ENCODE peak calls at places on chromosomes 2 and 18, in four cellular contexts. One of them, this sample, is unnamed.
A peak's percentile ranks its signal among the peaks of the same experiment; 100 is the strongest.

GRCh38 chr2:196360650-196361049 is 189.3 kb upstream of the STK17B start:
- DNase-seq in cardiac muscle cell: no peak
- DNase-seq in lower leg skin: no peak
- DNase-seq in cardiac fibroblast: no peak
- DNase-seq in this sample: no peak

GRCh38 chr2:118856330-118856977 is 9.0 kb upstream of the EN1 start:
- DNase-seq in cardiac muscle cell: no peak
- DNase-seq in lower leg skin: no peak
- DNase-seq in cardiac fibroblast: no peak
- DNase-seq in this sample: no peak

GRCh38 chr2:54611830-54612545 is 111.5 kb upstream of the EML6 start:
- DNase-seq in cardiac muscle cell: no peak
- DNase-seq in lower leg skin: no peak
- DNase-seq in cardiac fibroblast: no peak
- DNase-seq in this sample: no peak

GRCh38 chr2:120476141-120476540 is 130.2 kb downstream of the INHBB start:
- DNase-seq in cardiac muscle cell: no peak
- DNase-seq in lower leg skin: no peak
- DNase-seq in cardiac fibroblast: no peak
- DNase-seq in this sample: peak; percentile 69

GRCh38 chr2:235551965-235552364 is 58.1 kb downstream of the AGAP1 start:
- DNase-seq in cardiac muscle cell: peak; percentile 47
- DNase-seq in lower leg skin: no peak
- DNase-seq in cardiac fibroblast: peak; percentile 60
- DNase-seq in this sample: peak; percentile 34

GRCh38 chr2:28567076-28567471 is 71.2 kb downstream of the PLB1 start:
- DNase-seq in cardiac muscle cell: no peak
- DNase-seq in lower leg skin: no peak
- DNase-seq in cardiac fibroblast: no peak
- DNase-seq in this sample: no peak

GRCh38 chr2:196233033-196233807 is 61.8 kb upstream of the STK17B start:
- DNase-seq in cardiac muscle cell: peak; percentile 62
- DNase-seq in lower leg skin: peak; percentile 67
- DNase-seq in cardiac fibroblast: peak; percentile 76
- DNase-seq in this sample: peak; percentile 97

GRCh38 chr2:170715932-170716777 is 1.0 kb downstream of the SP5 start:
- DNase-seq in cardiac muscle cell: no peak
- DNase-seq in lower leg skin: no peak
- DNase-seq in cardiac fibroblast: no peak
- DNase-seq in this sample: no peak

GRCh38 chr2:84793641-84794040 is 87.2 kb downstream of the TRABD2A start:
- DNase-seq in cardiac muscle cell: no peak
- DNase-seq in lower leg skin: no peak
- DNase-seq in cardiac fibroblast: no peak
- DNase-seq in this sample: no peak

GRCh38 chr2:134320930-134321329 is 67.1 kb downstream of the MGAT5 start:
- DNase-seq in cardiac muscle cell: no peak
- DNase-seq in lower leg skin: no peak
- DNase-seq in cardiac fibroblast: no peak
- DNase-seq in this sample: no peak

GRCh38 chr18:11729556-11729955 is 40.5 kb downstream of the GNAL start:
- DNase-seq in cardiac muscle cell: no peak
- DNase-seq in lower leg skin: no peak
- DNase-seq in cardiac fibroblast: no peak
- DNase-seq in this sample: peak; percentile 26

GRCh38 chr18:11736656-11737055 is 47.6 kb downstream of the GNAL start:
- DNase-seq in cardiac muscle cell: peak; percentile 22
- DNase-seq in lower leg skin: no peak
- DNase-seq in cardiac fibroblast: no peak
- DNase-seq in this sample: peak; percentile 63

GRCh38 chr18:11728247-11728646 is 39.2 kb downstream of the GNAL start:
- DNase-seq in cardiac muscle cell: peak; percentile 42
- DNase-seq in lower leg skin: no peak
- DNase-seq in cardiac fibroblast: peak; percentile 28
- DNase-seq in this sample: peak; percentile 69

DNA sequence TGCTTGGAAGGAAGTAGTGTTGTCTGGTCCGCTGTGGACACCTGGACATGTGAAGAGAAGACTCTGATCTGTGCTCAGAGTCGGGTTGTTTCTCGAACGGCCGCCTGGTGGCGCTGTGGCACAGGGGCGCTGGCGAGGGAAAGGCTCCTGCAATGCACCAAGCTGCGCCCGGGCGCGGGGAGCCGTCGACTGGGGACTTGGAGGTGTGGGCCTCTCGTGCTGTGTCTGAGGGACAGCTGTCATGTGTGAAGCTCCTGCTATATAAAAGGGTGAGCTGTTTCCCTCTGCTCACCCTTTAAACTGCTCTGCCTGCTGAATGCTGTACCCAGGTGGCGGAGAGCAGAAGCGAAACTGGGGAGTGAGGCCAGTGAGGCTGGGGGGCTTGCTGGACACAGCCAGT is 44.0 kb downstream of the GNAL start:
- DNase-seq in cardiac muscle cell: peak; percentile 74
- DNase-seq in lower leg skin: peak; percentile 69
- DNase-seq in cardiac fibroblast: peak; percentile 73
- DNase-seq in this sample: peak; percentile 73
- H3K4me3 ChIP-seq in cardiac muscle cell: no peak overlapping the region
- H3K4me3 ChIP-seq in lower leg skin: no peak overlapping the region
- H3K4me3 ChIP-seq in cardiac fibroblast: peak overlapping the region; percentile 33
- H3K4me3 ChIP-seq in this sample: peak overlapping the region; percentile 14

DNA sequence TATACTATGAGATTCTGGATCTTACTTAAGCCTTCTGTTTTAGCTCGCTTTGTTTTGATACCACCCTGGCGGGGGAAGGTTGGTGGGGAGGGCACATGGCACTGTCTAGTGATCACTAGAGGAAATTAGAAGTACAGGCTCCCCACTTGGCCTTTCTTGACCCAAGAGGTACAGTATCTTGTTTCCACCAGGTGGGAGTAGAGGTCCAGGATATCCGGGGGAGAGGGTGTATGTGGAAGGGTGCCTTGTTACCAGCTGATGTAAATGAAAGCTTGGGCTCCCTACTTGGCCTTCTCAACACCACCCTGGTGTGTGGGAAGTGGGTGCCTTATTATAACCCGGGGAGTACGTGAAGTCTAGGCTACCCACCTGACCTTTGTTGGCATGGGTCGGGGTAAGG is 7.5 kb downstream of the GALNT1 start:
- DNase-seq in cardiac muscle cell: no peak
- DNase-seq in lower leg skin: no peak
- DNase-seq in cardiac fibroblast: no peak
- DNase-seq in this sample: peak; percentile 17
- TF ChIP-seq CTCF in cardiac muscle cell: no peak
- TF ChIP-seq CTCF in lower leg skin: no peak
- TF ChIP-seq CTCF in cardiac fibroblast: peak; percentile 9
- TF ChIP-seq CTCF in this sample: no peak

DNA sequence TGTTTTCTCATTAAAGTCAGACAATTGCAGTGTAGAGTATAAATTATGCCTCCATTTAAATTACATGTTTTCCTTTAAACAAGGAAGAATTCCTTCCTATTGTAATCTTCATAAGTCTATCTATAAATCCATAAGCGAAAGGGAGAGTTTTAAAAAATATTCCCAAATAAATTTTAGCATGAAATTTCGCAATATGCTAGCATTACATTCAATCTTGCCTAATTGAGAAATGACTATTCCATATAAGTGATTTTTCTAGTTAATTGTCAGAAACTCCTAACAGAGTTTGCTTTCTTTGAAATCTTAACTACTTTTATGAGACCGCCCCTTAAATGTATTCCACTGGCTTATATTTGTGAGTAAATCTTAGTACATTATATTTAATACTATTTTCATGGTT is 133.1 kb upstream of the CRIM1 start:
- DNase-seq in cardiac muscle cell: no peak
- DNase-seq in lower leg skin: no peak
- DNase-seq in cardiac fibroblast: no peak
- DNase-seq in this sample: no peak
- H3K4me3 ChIP-seq in cardiac muscle cell: no peak overlapping the region
- H3K4me3 ChIP-seq in lower leg skin: no peak overlapping the region
- H3K4me3 ChIP-seq in cardiac fibroblast: no peak overlapping the region
- H3K4me3 ChIP-seq in this sample: no peak overlapping the region

GRCh38 chr2:62412347-62412742 is 93.7 kb downstream of the TMEM17 start:
- DNase-seq in cardiac muscle cell: no peak
- DNase-seq in lower leg skin: no peak
- DNase-seq in cardiac fibroblast: no peak
- DNase-seq in this sample: peak; percentile 68
- TF ChIP-seq CTCF in cardiac muscle cell: no peak
- TF ChIP-seq CTCF in lower leg skin: no peak
- TF ChIP-seq CTCF in cardiac fibroblast: no peak
- TF ChIP-seq CTCF in this sample: no peak

This sample was measured in epithelial cell of esophagus.